ENCODE peak calls at places on chromosomes 4 and X, in four cellular contexts. X is GM12878, M is HepG2, O is K562. N is an unnamed sample.

GRCh38 chr4:40736910-40737309 is 12.8 kb upstream of the NSUN7 start:
- DNase-seq in X (no peak), M (peak), O (peak), N (no peak)

GRCh38 chr4:168604496-168605373 is 107.9 kb downstream of the PALLD start:
- DNase-seq in X (no peak), M (no peak), O (no peak), N (no peak)

GRCh38 chr4:24912252-24913098 is at the start of gene CCDC149:
- DNase-seq in X (no peak), M (peak), O (peak), N (peak)

GRCh38 chr4:108370291-108370690 is 201.6 kb upstream of the LEF1 start:
- DNase-seq in X (no peak), M (no peak), O (no peak), N (no peak)

GRCh38 chr4:121256346-121256745 is 92.2 kb upstream of the TNIP3 start:
- DNase-seq in X (peak), M (no peak), O (no peak), N (no peak)

GRCh38 chrX:97787311-97787710 is 903.6 kb downstream of the RPA4 start:
- DNase-seq in X (no peak), M (no peak), O (no peak), N (no peak)

GRCh38 chr4:28287837-28288236 is 1427.2 kb downstream of the STIM2 start:
- DNase-seq in X (no peak), M (no peak), O (no peak), N (no peak)

GRCh38 chrX:24178441-24178840 is 28.9 kb downstream of the ZFX start:
- DNase-seq in X (no peak), M (no peak), O (no peak), N (peak)

GRCh38 chr4:2291705-2292651 is 30.1 kb upstream of the MXD4 start:
- DNase-seq in X (no peak), M (no peak), O (no peak), N (no peak)

GRCh38 chr4:2788532-2789103 is 4.3 kb upstream of the SH3BP2 start:
- DNase-seq in X (no peak), M (no peak), O (no peak), N (no peak)

GRCh38 chr4:186345184-186345583 is 79.2 kb downstream of the F11 start:
- DNase-seq in X (no peak), M (no peak), O (no peak), N (no peak)

GRCh38 chr4:27775156-27775555 is 914.5 kb downstream of the STIM2 start:
- DNase-seq in X (no peak), M (no peak), O (no peak), N (no peak)

GRCh38 chr4:66095065-66095464 is 424.8 kb upstream of the EPHA5 start:
- DNase-seq in X (no peak), M (no peak), O (no peak), N (no peak)

GRCh38 chrX:38675856-38676255 is 114.5 kb downstream of the TSPAN7 start:
- DNase-seq in X (no peak), M (no peak), O (no peak), N (no peak)

GRCh38 chrX:46967547-46967946 is 55.3 kb downstream of the JADE3 start:
- DNase-seq in X (peak), M (no peak), O (no peak), N (no peak)

GRCh38 chrX:72475952-72476668 is 96.5 kb downstream of the HDAC8 start:
- DNase-seq in X (no peak), M (no peak), O (no peak), N (no peak)

GRCh38 chr4:55172694-55173287 is 47.4 kb upstream of the KDR start:
- DNase-seq in X (no peak), M (no peak), O (no peak), N (no peak)

GRCh38 chrX:103585421-103586313 is at the start of gene TCEAL4:
- DNase-seq in X (no peak), M (no peak), O (peak), N (peak)

GRCh38 chrX:12360991-12361598 is 222.8 kb downstream of the FRMPD4 start:
- DNase-seq in X (no peak), M (no peak), O (no peak), N (no peak)

GRCh38 chrX:103155201-103155600 is 59.7 kb upstream of the BEX4 start:
- DNase-seq in X (no peak), M (no peak), O (no peak), N (no peak)

GRCh38 chr4:127669691-127670090 is 36.9 kb downstream of the INTU start:
- DNase-seq in X (no peak), M (no peak), O (no peak), N (no peak)

GRCh38 chr4:38818441-38818976 is 13.9 kb upstream of the TLR1 start:
- DNase-seq in X (peak), M (peak), O (no peak), N (no peak)

GRCh38 chrX:20620301-20620700 is 353.6 kb upstream of the RPS6KA3 start:
- DNase-seq in X (no peak), M (no peak), O (no peak), N (no peak)

GRCh38 chr4:95421869-95422268 is 126.9 kb downstream of the UNC5C start:
- DNase-seq in X (no peak), M (no peak), O (no peak), N (no peak)

GRCh38 chr4:89506866-89507494 is 199.4 kb upstream of the GPRIN3 start:
- DNase-seq in X (no peak), M (no peak), O (no peak), N (no peak)

GRCh38 chrX:34875204-34875603 is 67.4 kb upstream of the FAM47B start:
- DNase-seq in X (no peak), M (no peak), O (no peak), N (no peak)

GRCh38 chrX:9853307-9853706 is 67.1 kb downstream of the SHROOM2 start:
- DNase-seq in X (no peak), M (no peak), O (no peak), N (no peak)

GRCh38 chr4:117001077-117001476 is 84.3 kb downstream of the TRAM1L1 start:
- DNase-seq in X (peak), M (no peak), O (no peak), N (no peak)

GRCh38 chr4:37431417-37431743 is 186.8 kb downstream of the NWD2 start:
- DNase-seq in X (no peak), M (peak), O (no peak), N (no peak)
- TF ChIP-seq TCF7 in X (no peak), M (no peak), O (no peak), N (no peak)

GRCh38 chrX:45502396-45502795 is 301.7 kb upstream of the DIPK2B start:
- DNase-seq in X (no peak), M (peak), O (no peak), N (no peak)

DNA sequence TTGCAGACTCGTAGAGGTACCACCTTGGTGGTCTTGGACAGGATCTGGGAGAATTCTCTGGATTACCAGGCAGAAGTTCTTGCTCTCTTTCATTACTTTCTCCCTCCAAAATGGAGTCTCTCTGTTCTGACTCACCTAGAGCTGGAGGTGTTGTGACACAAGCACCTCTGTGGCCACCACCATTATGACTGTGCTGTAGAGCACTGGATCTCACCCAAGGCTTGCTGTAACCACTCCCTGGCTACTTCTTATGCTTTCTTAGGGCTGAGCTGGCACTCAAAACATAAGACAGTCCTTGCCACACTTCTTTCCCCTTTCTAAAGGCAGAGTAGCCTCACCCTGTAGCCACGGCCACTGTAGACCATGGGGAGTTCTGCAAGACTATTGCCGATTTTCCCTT is 296.6 kb upstream of the DIPK2B start:
- DNase-seq in X (no peak), M (no peak), O (no peak), N (no peak)
- TF ChIP-seq TCF7 in X (no peak), M (no peak), O (no peak), N (no peak)

DNA sequence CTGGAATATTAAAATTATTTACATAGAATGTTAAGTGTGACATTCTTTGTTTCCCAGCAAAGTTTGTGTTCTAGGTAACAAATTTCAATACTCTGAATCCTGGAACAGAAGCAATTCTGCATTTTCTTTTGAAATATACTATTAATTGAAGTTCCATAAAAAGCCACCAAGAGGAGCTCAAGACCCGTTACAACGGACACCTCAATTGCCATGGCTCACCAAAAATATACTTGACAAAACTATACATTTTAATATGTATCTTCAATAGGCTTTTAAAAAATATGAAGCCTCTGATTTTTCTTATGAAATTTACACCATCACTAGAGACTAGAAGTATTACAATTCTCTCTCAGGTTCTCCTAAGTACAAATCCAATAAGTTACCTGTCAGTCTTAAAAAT is 111.4 kb downstream of the NYX start:
- DNase-seq in X (no peak), M (no peak), O (peak), N (no peak)
- TF ChIP-seq TCF7 in X (no peak), M (no peak), O (no peak), N (no peak)

GRCh38 chrX:124211312-124211942 is 121.0 kb upstream of the TEX13D start:
- DNase-seq in X (no peak), M (peak), O (peak), N (no peak)
- TF ChIP-seq TCF7 in X (no peak), M (no peak), O (no peak), N (no peak)